ENCODE peak calls at places on chromosomes 16 and 17, in four cellular contexts. H is H1, O is HepG2, Y is GM12878. S is an unnamed sample.

GRCh38 chr17:15274017-15274416 is 8.9 kb upstream of the PMP22 start:
- DNase-seq in H (no peak), O (no peak), Y (no peak), S (no peak)

GRCh38 chr17:13128676-13129075 is 110.8 kb upstream of the ELAC2 start:
- DNase-seq in H (no peak), O (no peak), Y (no peak), S (no peak)

GRCh38 chr16:30068750-30069574 is 3.4 kb downstream of the ALDOA start:
- DNase-seq in H (no peak), O (peak; percentile 54), Y (no peak), S (no peak)

GRCh38 chr16:66457888-66458287 is 30.8 kb downstream of the BEAN1 start:
- DNase-seq in H (no peak), O (no peak), Y (no peak), S (no peak)

GRCh38 chr17:4261452-4261851 is 2.3 kb downstream of the ANKFY1 start:
- DNase-seq in H (no peak), O (no peak), Y (no peak), S (no peak)

GRCh38 chr17:19306160-19307111 is 56.1 kb downstream of the B9D1 start:
- DNase-seq in H (no peak), O (peak; percentile 67), Y (peak; percentile 94), S (no peak)

GRCh38 chr17:73338050-73338491 is 26.3 kb upstream of the CDC42EP4 start:
- DNase-seq in H (no peak), O (no peak), Y (no peak), S (no peak)

GRCh38 chr16:27377666-27378485 is 24.1 kb upstream of the IL21R start:
- DNase-seq in H (no peak), O (no peak), Y (peak; percentile 72), S (no peak)

GRCh38 chr17:40373324-40373723 is 8.8 kb upstream of the GJD3 start:
- DNase-seq in H (no peak), O (no peak), Y (no peak), S (no peak)

GRCh38 chr17:28957277-28957991 is 6.1 kb upstream of the PHF12 start:
- DNase-seq in H (no peak), O (no peak), Y (no peak), S (no peak)

GRCh38 chr17:68201425-68201785 is 46.4 kb upstream of the AMZ2 start:
- DNase-seq in H (no peak), O (no peak), Y (no peak), S (no peak)

GRCh38 chr16:3017806-3018506 is at the start of gene CLDN6:
- DNase-seq in H (peak; percentile 100), O (no peak), Y (no peak), S (peak; percentile 92)

GRCh38 chr16:27441998-27442397 is 40.0 kb downstream of the IL21R start:
- DNase-seq in H (no peak), O (no peak), Y (no peak), S (no peak)

GRCh38 chr16:10599626-10600025 is 19.2 kb upstream of the EMP2 start:
- DNase-seq in H (no peak), O (no peak), Y (no peak), S (no peak)

GRCh38 chr17:3011891-3012290 is 51.5 kb downstream of the OR1D5 start:
- DNase-seq in H (no peak), O (no peak), Y (no peak), S (no peak)

GRCh38 chr17:36807496-36808180 is 129.6 kb upstream of the LHX1 start:
- DNase-seq in H (peak; percentile 80), O (no peak), Y (no peak), S (no peak)

GRCh38 chr17:7916799-7917198 is 710 bp upstream of the RNF227 start:
- DNase-seq in H (no peak), O (peak; percentile 5), Y (no peak), S (no peak)

GRCh38 chr17:76844846-76845245 is 23.4 kb upstream of the MGAT5B start:
- DNase-seq in H (no peak), O (no peak), Y (no peak), S (no peak)

GRCh38 chr16:65975049-65975708 is 391.3 kb upstream of the CDH5 start:
- DNase-seq in H (peak; percentile 49), O (no peak), Y (no peak), S (peak; percentile 6)

GRCh38 chr17:44688200-44688599 is 1.4 kb downstream of the CCDC43 start:
- DNase-seq in H (no peak), O (no peak), Y (no peak), S (no peak)

GRCh38 chr16:20175358-20175757 is 101.7 kb upstream of the GPR139 start:
- DNase-seq in H (no peak), O (no peak), Y (peak; percentile 27), S (peak; percentile 50)

GRCh38 chr16:57279780-57280638 is 4.5 kb downstream of the PLLP start:
- DNase-seq in H (no peak), O (peak; percentile 98), Y (no peak), S (no peak)

GRCh38 chr17:27747462-27748359 is 52.6 kb downstream of the NOS2 start:
- DNase-seq in H (peak; percentile 81), O (no peak), Y (no peak), S (peak; percentile 28)

GRCh38 chr17:49932131-49932723 is 36.8 kb upstream of the DLX4 start:
- DNase-seq in H (no peak), O (no peak), Y (no peak), S (no peak)

GRCh38 chr16:86059253-86060171 is 160.6 kb downstream of the IRF8 start:
- DNase-seq in H (no peak), O (no peak), Y (no peak), S (no peak)

GRCh38 chr16:83040174-83040573 is 413.4 kb downstream of the CDH13 start:
- DNase-seq in H (no peak), O (no peak), Y (no peak), S (no peak)

GRCh38 chr16:67803894-67804293 is 2.5 kb downstream of the RANBP10 start:
- DNase-seq in H (no peak), O (no peak), Y (no peak), S (no peak)

GRCh38 chr17:82345151-82345976 is 11.8 kb upstream of the SECTM1 start:
- DNase-seq in H (no peak), O (no peak), Y (no peak), S (no peak)

GRCh38 chr16:78206623-78207223 is 107.3 kb downstream of the WWOX start:
- DNase-seq in H (no peak), O (peak; percentile 61), Y (no peak), S (no peak)

GRCh38 chr16:29107299-29107698 is 122.4 kb downstream of the LAT start:
- DNase-seq in H (peak; percentile 63), O (no peak), Y (no peak), S (no peak)

GRCh38 chr16:90046122-90046970 is 27.1 kb upstream of the DBNDD1 start:
- DNase-seq in H (no peak), O (no peak), Y (no peak), S (peak; percentile 66)

GRCh38 chr17:72446118-72446517 is 325.3 kb downstream of the SOX9 start:
- DNase-seq in H (no peak), O (no peak), Y (no peak), S (no peak)

GRCh38 chr16:3004319-3004718 is 8.4 kb upstream of the CLDN9 start:
- DNase-seq in H (no peak), O (no peak), Y (no peak), S (no peak)

GRCh38 chr17:45008191-45008590 is 40.1 kb upstream of the C1QL1 start:
- DNase-seq in H (no peak), O (no peak), Y (no peak), S (no peak)

GRCh38 chr16:35559911-35560636 is 2100.7 kb downstream of the TP53TG3F start:
- DNase-seq in H (no peak), O (no peak), Y (no peak), S (no peak)

GRCh38 chr16:8474576-8474975 is 115.7 kb downstream of the TMEM114 start:
- DNase-seq in H (no peak), O (no peak), Y (no peak), S (no peak)

GRCh38 chr17:978110-979093 is 1.2 kb downstream of the NXN start:
- DNase-seq in H (peak; percentile 61), O (no peak), Y (no peak), S (no peak)
- TF ChIP-seq SUZ12 in H (no peak), O (no peak), Y (peak; percentile 88), S (no peak)

GRCh38 chr17:57085448-57086068 is 512 bp downstream of the AKAP1 start:
- DNase-seq in H (peak; percentile 55), O (peak; percentile 94), Y (no peak), S (no peak)
- H3K9ac ChIP-seq in H (peak overlapping the region; percentile 61), O (peak overlapping the region; percentile 81), Y (peak overlapping the region; percentile 70), S (peak overlapping the region; percentile 85)

DNA sequence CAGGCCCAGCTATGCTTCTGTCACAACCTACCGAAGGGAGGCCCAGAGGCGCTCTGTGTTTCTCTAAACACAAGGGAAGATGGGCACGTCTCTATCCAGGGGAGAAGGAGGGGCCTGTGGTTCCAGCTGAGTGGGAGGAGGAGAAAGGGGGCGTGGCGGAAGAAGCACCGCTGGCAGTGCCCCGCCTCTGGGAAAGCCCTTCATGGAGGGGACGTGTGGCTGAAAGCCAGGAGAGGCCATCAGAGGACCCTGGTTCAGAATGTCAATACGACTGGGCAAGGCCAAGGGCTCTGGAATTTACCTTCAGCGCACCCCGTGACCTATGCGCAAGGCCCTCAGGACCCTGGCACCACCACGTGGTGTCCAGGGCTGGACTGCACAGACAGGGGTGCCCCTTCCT is 12.3 kb upstream of the SLC38A8 start:
- DNase-seq in H (no peak), O (no peak), Y (no peak), S (no peak)
- TF ChIP-seq YY1 in H (no peak), O (no peak), Y (no peak), S (no peak)

GRCh38 chr17:80829166-80829813 is 162.4 kb upstream of the CHMP6 start:
- DNase-seq in H (no peak), O (no peak), Y (no peak), S (no peak)

GRCh38 chr17:80826955-80827645 is 164.5 kb upstream of the CHMP6 start:
- DNase-seq in H (no peak), O (no peak), Y (no peak), S (no peak)

GRCh38 chr17:80825471-80826345 is 165.9 kb upstream of the CHMP6 start:
- DNase-seq in H (no peak), O (no peak), Y (no peak), S (no peak)

GRCh38 chr17:80826346-80826954 is 165.2 kb upstream of the CHMP6 start:
- DNase-seq in H (no peak), O (no peak), Y (no peak), S (no peak)

GRCh38 chr17:80827646-80828643 is 163.7 kb upstream of the CHMP6 start:
- DNase-seq in H (peak; percentile 71), O (no peak), Y (no peak), S (no peak)
- TF ChIP-seq SUZ12 in H (no peak), O (no peak), Y (no peak), S (no peak)